ENCODE peak calls at places on chromosome 12, in six cellular contexts. M is fibroblast of lung, Z is fibroblast of mammary gland, V is body of pancreas, P is spleen, B is lower leg skin. A is an unnamed sample.

GRCh38 chr12:117595751-117596150 is 234.3 kb upstream of the NOS1 start:
- DNase-seq in P (no peak), V (no peak), B (no peak), M (no peak), Z (no peak), A (no peak)

GRCh38 chr12:47400251-47400650 is 305.6 kb downstream of the RPAP3 start:
- DNase-seq in P (no peak), M (peak; percentile 54), Z (no peak), B (no peak), V (no peak), A (no peak)

GRCh38 chr12:100857971-100858370 is 63.4 kb downstream of the ANO4 start:
- DNase-seq in Z (peak; percentile 41), V (no peak), B (no peak), M (peak; percentile 37), P (no peak), A (no peak)

GRCh38 chr12:91326043-91327027 is 143.7 kb upstream of the DCN start:
- DNase-seq in Z (peak; percentile 76), V (peak; percentile 60), B (no peak), P (no peak), M (peak; percentile 72), A (no peak)

GRCh38 chr12:68227356-68227755 is 1.7 kb upstream of the IL26 start:
- DNase-seq in P (no peak), B (no peak), V (no peak), M (no peak), Z (no peak), A (no peak)

GRCh38 chr12:46959484-46959883 is 119.9 kb upstream of the PCED1B start:
- DNase-seq in V (no peak), Z (peak; percentile 94), M (peak; percentile 84), P (no peak), B (no peak), A (no peak)

GRCh38 chr12:124032265-124032886 is 59.4 kb downstream of the ZNF664 start:
- DNase-seq in V (peak; percentile 63), Z (peak; percentile 71), B (no peak), M (peak; percentile 53), P (no peak), A (no peak)

GRCh38 chr12:12384601-12385321 is 27.9 kb downstream of the BORCS5 start:
- DNase-seq in M (peak; percentile 32), Z (no peak), V (no peak), P (no peak), B (no peak), A (no peak)

GRCh38 chr12:47048541-47048940 is 30.9 kb upstream of the PCED1B start:
- DNase-seq in B (no peak), V (no peak), Z (no peak), P (no peak), M (no peak), A (no peak)

GRCh38 chr12:12007001-12007712 is 63.6 kb upstream of the BCL2L14 start:
- DNase-seq in M (peak; percentile 90), V (no peak), Z (peak; percentile 73), P (no peak), B (no peak), A (no peak)

GRCh38 chr12:9127936-9128663 is 12.4 kb upstream of the A2M start:
- DNase-seq in M (no peak), Z (no peak), P (peak; percentile 72), V (no peak), B (no peak), A (no peak)

GRCh38 chr12:81558031-81558430 is 201.1 kb downstream of the PPFIA2 start:
- DNase-seq in V (no peak), P (no peak), Z (peak; percentile 53), B (no peak), M (peak; percentile 73), A (no peak)

GRCh38 chr12:124898200-124898950 is 16.1 kb downstream of the UBC start:
- DNase-seq in V (peak; percentile 62), B (no peak), Z (peak; percentile 53), M (peak; percentile 17), P (peak; percentile 90), A (no peak)

GRCh38 chr12:105554223-105554678 is 223.8 kb downstream of the C12orf75 start:
- DNase-seq in M (peak; percentile 78), V (no peak), Z (no peak), B (no peak), P (no peak), A (no peak)

GRCh38 chr12:23202746-23203145 is 577.8 kb downstream of the ETNK1 start:
- DNase-seq in Z (no peak), P (no peak), V (no peak), B (no peak), M (no peak), A (no peak)

GRCh38 chr12:23193552-23193951 is 568.6 kb downstream of the ETNK1 start:
- DNase-seq in P (no peak), V (no peak), Z (no peak), B (no peak), M (no peak), A (no peak)

GRCh38 chr12:23197266-23197665 is 572.3 kb downstream of the ETNK1 start:
- DNase-seq in B (no peak), Z (peak; percentile 57), M (peak; percentile 24), V (no peak), P (no peak), A (peak; percentile 66)
- TF ChIP-seq CTCF in B (no peak), Z (no peak), M (no peak), V (no peak), P (no peak), A (no peak)

GRCh38 chr12:112296183-112296582 is 86.0 kb downstream of the HECTD4 start:
- DNase-seq in B (no peak), V (no peak), Z (no peak), M (no peak), P (no peak), A (no peak)

GRCh38 chr12:112299704-112300103 is 82.5 kb downstream of the HECTD4 start:
- DNase-seq in B (no peak), P (no peak), V (no peak), M (no peak), Z (no peak), A (no peak)

GRCh38 chr12:112297188-112297587 is 85.0 kb downstream of the HECTD4 start:
- DNase-seq in V (no peak), P (no peak), Z (no peak), M (no peak), B (no peak), A (no peak)

GRCh38 chr12:112294793-112295192 is 87.4 kb downstream of the HECTD4 start:
- DNase-seq in V (no peak), Z (peak; percentile 34), P (no peak), M (no peak), B (no peak), A (no peak)
- TF ChIP-seq CTCF in V (no peak), Z (peak; percentile 32), P (no peak), M (peak; percentile 34), B (no peak), A (peak; percentile 37)

GRCh38 chr12:51517800-51518199 is 73.2 kb upstream of the SCN8A start:
- DNase-seq in Z (no peak), M (no peak), P (no peak), B (peak; percentile 29), V (no peak), A (no peak)
- TF ChIP-seq CTCF in Z (no peak), M (no peak), P (no peak), B (no peak), V (no peak), A (peak; percentile 18)

DNA sequence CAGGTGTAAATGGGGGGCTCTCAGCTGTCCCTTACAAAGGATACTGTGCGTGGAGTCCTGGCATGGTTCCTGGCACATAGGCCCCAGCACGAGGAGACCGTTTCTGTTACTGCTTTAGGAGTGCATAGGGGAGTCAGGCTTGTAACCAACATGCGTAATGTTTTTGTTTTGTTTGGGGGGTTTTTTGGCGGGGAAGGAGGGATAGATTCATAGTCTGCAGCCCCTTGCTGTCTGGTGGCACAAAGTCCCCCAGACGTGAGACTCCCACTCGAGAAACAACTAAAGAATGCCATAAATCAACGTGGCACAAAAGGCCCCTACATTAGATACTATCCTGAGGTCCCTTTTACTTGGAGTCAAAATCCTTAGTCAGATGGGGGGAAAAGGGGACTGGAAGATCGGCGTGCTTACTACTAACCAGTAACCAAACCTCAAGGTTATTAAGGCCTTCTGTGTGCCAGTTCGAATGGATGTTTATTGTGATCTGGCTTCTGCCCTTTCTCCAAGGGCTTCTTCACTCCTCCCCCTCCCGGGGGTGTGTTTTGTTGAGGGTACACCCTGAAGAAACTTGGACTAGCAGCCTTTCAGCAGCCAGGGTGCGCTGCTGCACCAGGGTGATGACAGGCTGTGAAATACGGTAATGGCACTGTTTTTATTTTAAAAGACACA is 873 bp downstream of the ISCU start:
- DNase-seq in M (peak; percentile 80), P (peak; percentile 94), V (peak; percentile 87), Z (peak; percentile 90), B (peak; percentile 95), A (peak; percentile 63)
- TF ChIP-seq CTCF in M (peak; percentile 93), P (peak; percentile 92), V (peak; percentile 59), Z (peak; percentile 96), B (no peak), A (peak; percentile 94)

GRCh38 chr12:126362964-126363363 is 1297.7 kb downstream of the AACS start:
- DNase-seq in B (no peak), M (no peak), V (no peak), P (no peak), Z (no peak), A (no peak)
- TF ChIP-seq CTCF in B (no peak), M (no peak), V (no peak), P (no peak), Z (no peak), A (no peak)

GRCh38 chr12:96327889-96328288 is 72.3 kb downstream of the CDK17 start:
- DNase-seq in B (no peak), V (no peak), Z (no peak), M (no peak), P (no peak), A (no peak)
- TF ChIP-seq CTCF in B (no peak), V (no peak), Z (no peak), M (no peak), P (no peak), A (no peak)

GRCh38 chr12:7666595-7666994 is 887 bp upstream of the APOBEC1 start:
- DNase-seq in Z (no peak), P (no peak), B (no peak), V (no peak), M (no peak), A (no peak)

GRCh38 chr12:7661741-7662140 is 4.0 kb downstream of the APOBEC1 start:
- DNase-seq in B (no peak), M (no peak), Z (no peak), V (no peak), P (no peak), A (no peak)

GRCh38 chr12:7667025-7667575 is 1.4 kb upstream of the APOBEC1 start:
- DNase-seq in V (no peak), B (no peak), P (no peak), Z (peak; percentile 44), M (no peak), A (no peak)
- TF ChIP-seq CTCF in V (no peak), B (no peak), P (no peak), Z (peak; percentile 50), M (no peak), A (peak; percentile 14)

DNA sequence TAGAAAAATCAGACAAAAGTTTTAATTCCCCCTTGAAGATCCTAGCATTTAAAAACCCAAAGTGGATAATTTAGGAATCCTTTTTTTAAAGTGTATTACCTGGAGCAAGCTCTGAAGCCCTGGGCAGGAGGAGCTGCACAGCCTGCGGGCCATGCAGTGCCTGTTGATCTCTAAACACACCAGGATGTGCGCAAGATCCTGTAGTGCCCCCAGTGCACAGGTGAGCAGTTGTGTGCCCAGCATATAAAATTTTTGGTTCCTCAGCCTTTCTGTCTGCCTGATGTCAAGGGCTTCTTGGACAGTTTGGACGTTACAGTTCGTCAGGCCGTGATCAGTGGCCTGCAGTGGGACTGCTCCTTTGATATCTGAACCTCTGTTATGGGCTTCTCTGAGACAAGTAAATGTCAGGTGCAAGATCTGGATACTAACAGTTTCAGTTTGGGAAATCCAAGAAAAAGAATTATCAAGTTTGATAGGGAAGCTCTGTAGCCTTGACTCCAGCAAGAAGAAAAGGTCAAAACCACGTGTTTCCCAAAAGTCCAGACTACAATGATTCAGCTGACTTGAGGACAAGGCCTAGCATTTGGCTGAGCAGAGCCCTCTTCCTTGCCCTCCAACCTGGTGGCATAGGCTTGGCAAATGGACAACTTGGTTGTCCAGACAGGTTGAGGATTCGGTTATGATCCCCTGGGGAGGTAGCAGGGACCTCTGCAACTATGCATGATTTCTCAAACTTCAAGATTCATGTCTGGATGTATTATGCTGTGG is 1.0 kb downstream of the ATXN7L3B start:
- DNase-seq in V (no peak), B (no peak), Z (peak; percentile 22), M (peak; percentile 11), P (peak; percentile 82), A (no peak)
- TF ChIP-seq CTCF in V (no peak), B (no peak), Z (no peak), M (no peak), P (no peak), A (peak; percentile 2)

A was measured in LNCaP clone FGC.